ENCODE peak calls at places on chromosomes 12 and 14, in nine cellular contexts. M is suprapubic skin, F is HCT116, J is A549, N is vagina, O is stomach, U is upper lobe of left lung, G is right lobe of liver, S is tibial nerve. L is an unnamed sample.

GRCh38 chr12:1880876-1881275 is 37.6 kb downstream of the CACNA2D4 start:
- DNase-seq in M (no peak), F (no peak), J (no peak), N (peak; percentile 65), O (no peak), U (no peak), G (no peak), S (no peak), L (peak; percentile 58)

GRCh38 chr14:68076451-68076850 is 256.9 kb downstream of the RAD51B start:
- DNase-seq in M (no peak), F (no peak), J (peak; percentile 49), N (no peak), O (no peak), U (no peak), G (no peak), S (no peak), L (no peak)

GRCh38 chr12:75560167-75560566 is 48.8 kb upstream of the KRR1 start:
- DNase-seq in M (no peak), F (no peak), J (peak; percentile 57), N (no peak), O (no peak), U (no peak), G (no peak), S (no peak), L (no peak)

GRCh38 chr12:78088391-78088832 is 257.7 kb downstream of the NAV3 start:
- DNase-seq in M (no peak), F (no peak), J (peak; percentile 4), N (no peak), O (no peak), U (no peak), G (no peak), S (no peak), L (no peak)

GRCh38 chr14:95488376-95489162 is 27.9 kb downstream of the SYNE3 start:
- DNase-seq in M (no peak), F (no peak), J (no peak), N (no peak), O (no peak), U (no peak), G (no peak), S (no peak), L (no peak)

GRCh38 chr14:104138098-104138890 is at the start of gene KIF26A:
- DNase-seq in M (peak; percentile 66), F (peak; percentile 51), J (peak; percentile 74), N (no peak), O (no peak), U (peak; percentile 90), G (peak; percentile 66), S (no peak), L (peak; percentile 82)

GRCh38 chr12:118148287-118148686 is 12.4 kb downstream of the PEBP1 start:
- DNase-seq in M (no peak), F (no peak), J (no peak), N (no peak), O (no peak), U (no peak), G (no peak), S (no peak), L (no peak)

GRCh38 chr12:117853600-117853999 is 115.2 kb downstream of the KSR2 start:
- DNase-seq in M (no peak), F (no peak), J (peak; percentile 86), N (no peak), O (peak; percentile 43), U (no peak), G (no peak), S (no peak), L (no peak)

GRCh38 chr14:69226736-69227135 is 33.2 kb upstream of the GALNT16 start:
- DNase-seq in M (no peak), F (no peak), J (no peak), N (no peak), O (no peak), U (no peak), G (no peak), S (no peak), L (no peak)

GRCh38 chr12:59087077-59087673 is 166.9 kb upstream of the LRIG3 start:
- DNase-seq in M (no peak), F (peak; percentile 3), J (no peak), N (no peak), O (no peak), U (no peak), G (no peak), S (no peak), L (no peak)

GRCh38 chr12:68121143-68121542 is 38.4 kb downstream of the IFNG start:
- DNase-seq in M (no peak), F (no peak), J (no peak), N (no peak), O (no peak), U (no peak), G (no peak), S (no peak), L (no peak)
- TF ChIP-seq CTCF in M (no peak), F (no peak), J (no peak), N (no peak), O (no peak), U (no peak), G (no peak), S (no peak), L (no peak)

DNA sequence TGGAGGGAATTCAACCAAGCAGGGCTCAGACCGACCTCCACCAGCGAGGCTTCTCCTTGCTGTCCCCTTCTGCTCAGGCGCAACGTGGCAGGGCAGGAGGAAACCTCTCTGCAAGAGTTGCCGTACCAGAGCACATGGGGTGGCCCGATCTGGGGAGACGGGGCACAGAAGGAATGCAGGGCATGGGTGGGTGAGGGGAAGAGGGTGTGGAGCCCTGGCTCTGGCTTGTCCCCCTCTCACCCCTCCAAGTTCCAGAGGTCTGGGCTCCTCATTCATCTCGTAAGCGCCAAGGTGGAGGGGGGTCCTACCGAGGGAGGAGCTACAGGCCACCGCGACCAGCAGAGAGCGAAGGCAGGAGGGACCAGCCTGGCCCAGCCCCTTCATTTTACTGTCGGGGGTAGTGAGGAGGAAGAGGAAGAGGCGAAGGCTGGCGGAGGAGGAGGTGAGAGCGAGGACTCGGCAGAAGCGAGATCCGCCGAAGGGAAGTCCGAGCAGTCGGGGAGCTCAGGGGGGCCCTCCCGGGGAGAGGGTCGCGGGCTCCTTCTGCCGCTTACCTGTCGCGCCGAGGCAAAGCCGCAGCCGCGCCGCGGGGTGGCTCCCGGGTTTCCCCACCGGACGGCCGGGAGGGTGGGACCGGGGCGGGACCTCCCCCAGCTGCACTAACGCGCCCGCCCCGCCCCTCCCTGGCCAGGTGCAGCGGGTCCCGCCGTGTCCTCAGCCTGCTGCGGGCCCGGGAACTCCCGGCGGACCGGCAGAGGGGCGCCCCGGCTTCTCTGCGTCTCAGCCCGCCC is at the start of gene GALNT6:
- DNase-seq in M (no peak), F (no peak), J (no peak), N (no peak), O (peak; percentile 82), U (peak; percentile 92), G (peak; percentile 72), S (no peak), L (no peak)
- TF ChIP-seq POLR2A in M (no peak), F (no peak), J (no peak), N (no peak), O (peak; percentile 7), U (no peak), G (no peak), S (no peak), L (no peak)

GRCh38 chr14:61675291-61675690 is 20.0 kb upstream of the HIF1A start:
- DNase-seq in M (no peak), F (no peak), J (no peak), N (no peak), O (no peak), U (no peak), G (no peak), S (no peak), L (no peak)

GRCh38 chr14:61681413-61681812 is 13.9 kb upstream of the HIF1A start:
- DNase-seq in M (no peak), F (no peak), J (no peak), N (no peak), O (no peak), U (no peak), G (no peak), S (no peak), L (no peak)

GRCh38 chr14:61677469-61677868 is 17.8 kb upstream of the HIF1A start:
- DNase-seq in M (no peak), F (no peak), J (no peak), N (no peak), O (no peak), U (no peak), G (no peak), S (no peak), L (no peak)

GRCh38 chr14:61673305-61673704 is 22.0 kb upstream of the HIF1A start:
- DNase-seq in M (no peak), F (no peak), J (no peak), N (no peak), O (no peak), U (no peak), G (no peak), S (no peak), L (no peak)

DNA sequence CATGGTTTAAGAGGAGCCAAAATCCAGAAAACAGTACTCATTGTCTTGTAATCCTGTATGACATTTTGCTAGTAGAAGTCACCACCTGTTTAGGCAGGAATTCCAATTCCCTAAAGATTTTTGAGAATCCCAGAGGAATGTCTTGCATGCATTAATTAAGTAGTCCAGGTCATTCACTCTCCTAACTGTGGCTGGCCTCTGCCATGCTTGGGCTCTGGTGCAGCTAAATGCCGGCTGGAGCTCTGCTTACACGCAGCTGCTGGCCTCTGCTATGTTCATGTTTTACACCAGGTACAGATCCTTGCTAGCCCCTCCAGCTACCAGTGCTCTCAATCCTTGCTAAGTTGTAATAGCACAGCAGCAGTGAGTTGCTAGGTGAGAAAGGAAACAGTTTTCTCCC is 16.3 kb upstream of the HIF1A start:
- DNase-seq in M (no peak), F (no peak), J (no peak), N (no peak), O (no peak), U (no peak), G (no peak), S (no peak), L (no peak)
- H3K4me3 ChIP-seq in M (no peak overlapping the region), F (no peak overlapping the region), J (no peak overlapping the region), N (no peak overlapping the region), O (no peak overlapping the region), U (no peak overlapping the region), G (no peak overlapping the region), S (no peak overlapping the region), L (no peak overlapping the region)

GRCh38 chr14:93953739-93954515 is 22.4 kb downstream of the ASB2 start:
- DNase-seq in M (no peak), F (no peak), J (no peak), N (no peak), O (no peak), U (no peak), G (no peak), S (no peak), L (no peak)

GRCh38 chr14:93952829-93953228 is 23.5 kb downstream of the ASB2 start:
- DNase-seq in M (no peak), F (no peak), J (no peak), N (no peak), O (no peak), U (no peak), G (no peak), S (no peak), L (no peak)

GRCh38 chr14:93951798-93952540 is 24.4 kb downstream of the ASB2 start:
- DNase-seq in M (no peak), F (no peak), J (no peak), N (no peak), O (no peak), U (no peak), G (no peak), S (no peak), L (no peak)

GRCh38 chr14:93954516-93954830 is 21.9 kb downstream of the ASB2 start:
- DNase-seq in M (no peak), F (no peak), J (no peak), N (no peak), O (no peak), U (no peak), G (no peak), S (no peak), L (no peak)

GRCh38 chr14:93953263-93953662 is 23.1 kb downstream of the ASB2 start:
- DNase-seq in M (no peak), F (no peak), J (no peak), N (no peak), O (no peak), U (no peak), G (no peak), S (no peak), L (no peak)
- TF ChIP-seq CTCF in M (no peak), F (no peak), J (no peak), N (no peak), O (no peak), U (no peak), G (no peak), S (no peak), L (no peak)

L was measured in lower leg skin.